ENCODE peak calls at places on chromosomes 16 and 17, in six cellular contexts. W is NCI-H1417 treated with DMSO at 0.1 percent for 48 hours; F is NCI-H1436; G is anterior cingulate cortex; Q is heart right ventricle; U is effector memory CD4-positive, alpha-beta T cell. P is an unnamed sample.

GRCh38 chr16:54489225-54489781 is 202.7 kb upstream of the IRX3 start:
- DNase-seq in W (peak), F (peak), G (no peak), Q (no peak), U (no peak), P (no peak)

GRCh38 chr17:57692770-57693169 is 52.3 kb downstream of the CCDC182 start:
- DNase-seq in W (no peak), F (no peak), G (no peak), Q (no peak), U (no peak), P (no peak)

GRCh38 chr17:55443904-55444303 is 22.3 kb upstream of the MMD start:
- DNase-seq in W (no peak), F (no peak), G (no peak), Q (no peak), U (no peak), P (no peak)

GRCh38 chr16:67857547-67858233 is 10.2 kb upstream of the CENPT start:
- DNase-seq in W (peak), F (peak), G (no peak), Q (peak), U (peak), P (peak)

GRCh38 chr17:59618894-59619312 is 792 bp upstream of the CLTC start:
- DNase-seq in W (no peak), F (no peak), G (no peak), Q (no peak), U (no peak), P (no peak)

GRCh38 chr16:26802440-26802839 is 264.3 kb upstream of the C16orf82 start:
- DNase-seq in W (no peak), F (no peak), G (no peak), Q (no peak), U (no peak), P (no peak)

GRCh38 chr17:68704897-68705296 is 103.7 kb upstream of the FAM20A start:
- DNase-seq in W (no peak), F (no peak), G (no peak), Q (no peak), U (no peak), P (no peak)

GRCh38 chr17:27471321-27472269 is 15.3 kb downstream of the KSR1 start:
- DNase-seq in W (no peak), F (no peak), G (no peak), Q (no peak), U (peak), P (no peak)

GRCh38 chr16:81500833-81501521 is 56.4 kb downstream of the CMIP start:
- DNase-seq in W (no peak), F (no peak), G (no peak), Q (no peak), U (no peak), P (no peak)

GRCh38 chr16:30519120-30520049 is 7.0 kb downstream of the ZNF768 start:
- DNase-seq in W (no peak), F (no peak), G (no peak), Q (no peak), U (no peak), P (no peak)

GRCh38 chr17:34412534-34412933 is 49.5 kb upstream of the CCL1 start:
- DNase-seq in W (no peak), F (no peak), G (no peak), Q (no peak), U (no peak), P (no peak)

GRCh38 chr16:17432902-17433576 is 37.7 kb downstream of the XYLT1 start:
- DNase-seq in W (no peak), F (no peak), G (no peak), Q (no peak), U (no peak), P (no peak)

GRCh38 chr16:21260870-21261791 is 17.0 kb downstream of the CRYM start:
- DNase-seq in W (no peak), F (peak), G (no peak), Q (no peak), U (no peak), P (no peak)

GRCh38 chr17:36673068-36673467 is 71.7 kb downstream of the MRM1 start:
- DNase-seq in W (no peak), F (no peak), G (no peak), Q (no peak), U (no peak), P (no peak)

GRCh38 chr17:57033296-57033695 is 51.8 kb upstream of the AKAP1 start:
- DNase-seq in W (no peak), F (peak), G (no peak), Q (no peak), U (no peak), P (no peak)

GRCh38 chr16:53789159-53789558 is 85.2 kb downstream of the FTO start:
- DNase-seq in W (no peak), F (no peak), G (no peak), Q (no peak), U (no peak), P (no peak)

GRCh38 chr17:72719582-72720493 is 372.6 kb downstream of the SLC39A11 start:
- DNase-seq in W (no peak), F (no peak), G (peak), Q (no peak), U (no peak), P (no peak)

GRCh38 chr16:85114909-85115567 is 2.8 kb upstream of the CIBAR2 start:
- DNase-seq in W (peak), F (peak), G (peak), Q (peak), U (peak), P (no peak)

GRCh38 chr17:17970699-17971430 is 1.3 kb downstream of the TOM1L2 start:
- DNase-seq in W (no peak), F (no peak), G (no peak), Q (no peak), U (no peak), P (no peak)

GRCh38 chr16:4654387-4654901 is 29.8 kb downstream of the MGRN1 start:
- DNase-seq in W (no peak), F (no peak), G (no peak), Q (no peak), U (no peak), P (no peak)

GRCh38 chr16:71840052-71840451 is 5.7 kb upstream of the ATXN1L start:
- DNase-seq in W (no peak), F (no peak), G (no peak), Q (no peak), U (no peak), P (no peak)

GRCh38 chr17:31327534-31328526 is 6.4 kb upstream of the EVI2A start:
- DNase-seq in W (no peak), F (no peak), G (no peak), Q (no peak), U (no peak), P (no peak)

GRCh38 chr16:27772093-27772820 is 222.3 kb downstream of the KATNIP start:
- DNase-seq in W (no peak), F (no peak), G (no peak), Q (no peak), U (no peak), P (no peak)

GRCh38 chr16:67191410-67191994 is 453 bp upstream of the E2F4 start:
- DNase-seq in W (no peak), F (no peak), G (no peak), Q (no peak), U (no peak), P (no peak)

P was measured in NCI-H2081 treated with DMSO at 0.1 percent for 48 hours.